ENCODE peak calls at places on chromosomes 4 and X, in four cellular contexts. One of them, this sample, is unnamed.

GRCh38 chrX:22527302-22527701 is 254.6 kb downstream of the CBLL2 start:
- DNase-seq in HTR-8/SVneo: no peak
- DNase-seq in stromal cell of bone marrow: no peak
- DNase-seq in SK-N-DZ: no peak
- DNase-seq in this sample: no peak

GRCh38 chr4:176981074-176981473 is 188.4 kb upstream of the VEGFC start:
- DNase-seq in SK-N-DZ: no peak
- DNase-seq in stromal cell of bone marrow: no peak
- DNase-seq in HTR-8/SVneo: no peak
- DNase-seq in this sample: no peak

GRCh38 chrX:133923548-133923947 is 61.8 kb downstream of the GPC3 start:
- DNase-seq in HTR-8/SVneo: no peak
- DNase-seq in SK-N-DZ: peak; percentile 63
- DNase-seq in stromal cell of bone marrow: no peak
- DNase-seq in this sample: no peak

GRCh38 chr4:48342559-48342878 is 1.2 kb downstream of the SLAIN2 start:
- DNase-seq in HTR-8/SVneo: no peak
- DNase-seq in stromal cell of bone marrow: no peak
- DNase-seq in SK-N-DZ: no peak
- DNase-seq in this sample: no peak

GRCh38 chrX:124212622-124213021 is 119.8 kb upstream of the TEX13D start:
- DNase-seq in stromal cell of bone marrow: no peak
- DNase-seq in SK-N-DZ: no peak
- DNase-seq in HTR-8/SVneo: no peak
- DNase-seq in this sample: no peak

GRCh38 chrX:8341814-8342590 is 122.6 kb upstream of the VCX3B start:
- DNase-seq in SK-N-DZ: no peak
- DNase-seq in stromal cell of bone marrow: no peak
- DNase-seq in HTR-8/SVneo: no peak
- DNase-seq in this sample: no peak

GRCh38 chr4:15501941-15502340 is 32.3 kb downstream of the CC2D2A start:
- DNase-seq in SK-N-DZ: no peak
- DNase-seq in stromal cell of bone marrow: no peak
- DNase-seq in HTR-8/SVneo: no peak
- DNase-seq in this sample: no peak

GRCh38 chr4:187380181-187380581 is 615.4 kb upstream of the ZFP42 start:
- DNase-seq in SK-N-DZ: peak; percentile 1
- DNase-seq in HTR-8/SVneo: peak; percentile 7
- DNase-seq in stromal cell of bone marrow: no peak
- DNase-seq in this sample: no peak

GRCh38 chr4:70392057-70392776 is 5.5 kb upstream of the OPRPN start:
- DNase-seq in HTR-8/SVneo: no peak
- DNase-seq in SK-N-DZ: no peak
- DNase-seq in stromal cell of bone marrow: no peak
- DNase-seq in this sample: no peak

GRCh38 chr4:78478523-78478922 is 73.0 kb upstream of the ANXA3 start:
- DNase-seq in HTR-8/SVneo: no peak
- DNase-seq in stromal cell of bone marrow: no peak
- DNase-seq in SK-N-DZ: no peak
- DNase-seq in this sample: no peak

GRCh38 chr4:115233600-115233999 is 120.2 kb upstream of the NDST4 start:
- DNase-seq in stromal cell of bone marrow: no peak
- DNase-seq in HTR-8/SVneo: no peak
- DNase-seq in SK-N-DZ: no peak
- DNase-seq in this sample: no peak

GRCh38 chr4:2767705-2768074 is 11.6 kb upstream of the TNIP2 start:
- DNase-seq in stromal cell of bone marrow: no peak
- DNase-seq in HTR-8/SVneo: no peak
- DNase-seq in SK-N-DZ: peak; percentile 74
- DNase-seq in this sample: no peak

GRCh38 chrX:9856596-9856995 is 70.4 kb downstream of the SHROOM2 start:
- DNase-seq in SK-N-DZ: no peak
- DNase-seq in HTR-8/SVneo: no peak
- DNase-seq in stromal cell of bone marrow: no peak
- DNase-seq in this sample: no peak

This sample was measured in D721Med.